ENCODE peak calls at places on chromosomes 6 and 20, in nine cellular contexts. S is HepG2, H is endothelial cell of umbilical vein, Z is suprapubic skin, G is prostate gland, M is stomach, E is K562, N is upper lobe of left lung, Q is Panc1. O is an unnamed sample.

GRCh38 chr20:43541214-43541613 is 17.6 kb upstream of the SGK2 start:
- DNase-seq in S (no peak), H (no peak), Z (no peak), G (no peak), M (no peak), E (no peak), N (no peak), Q (peak), O (no peak)

GRCh38 chr6:106444777-106445507 is 84.4 kb downstream of the CRYBG1 start:
- DNase-seq in S (peak), H (peak), Z (no peak), G (peak), M (no peak), E (peak), N (no peak), Q (peak), O (no peak)

GRCh38 chr6:76885861-76886301 is 577.4 kb downstream of the HTR1B start:
- DNase-seq in S (no peak), H (no peak), Z (no peak), G (no peak), M (no peak), E (no peak), N (no peak), Q (no peak), O (no peak)

GRCh38 chr6:17511084-17511483 is 89.0 kb upstream of the FAM8A1 start:
- DNase-seq in S (no peak), H (no peak), Z (no peak), G (no peak), M (no peak), E (peak), N (no peak), Q (no peak), O (no peak)

GRCh38 chr20:10806539-10806938 is 132.7 kb upstream of the JAG1 start:
- DNase-seq in S (no peak), H (no peak), Z (no peak), G (no peak), M (no peak), E (no peak), N (no peak), Q (no peak), O (no peak)

GRCh38 chr6:3940703-3941102 is 91.5 kb downstream of the FAM50B start:
- DNase-seq in S (no peak), H (no peak), Z (no peak), G (no peak), M (no peak), E (no peak), N (no peak), Q (no peak), O (no peak)

GRCh38 chr20:45497971-45498494 is 17.4 kb downstream of the SPINT3 start:
- DNase-seq in S (no peak), H (no peak), Z (no peak), G (no peak), M (no peak), E (no peak), N (no peak), Q (no peak), O (no peak)

GRCh38 chr6:107320126-107320525 is 139.2 kb downstream of the PDSS2 start:
- DNase-seq in S (no peak), H (peak), Z (no peak), G (no peak), M (no peak), E (no peak), N (no peak), Q (no peak), O (no peak)

GRCh38 chr20:44228465-44229258 is 18.1 kb upstream of the OSER1 start:
- DNase-seq in S (peak), H (no peak), Z (no peak), G (no peak), M (no peak), E (no peak), N (no peak), Q (no peak), O (no peak)

GRCh38 chr6:16338577-16339262 is 100.3 kb downstream of the GMPR start:
- DNase-seq in S (no peak), H (peak), Z (peak), G (peak), M (peak), E (no peak), N (no peak), Q (peak), O (peak)

GRCh38 chr6:149331871-149332270 is 14.4 kb downstream of the TAB2 start:
- DNase-seq in S (no peak), H (no peak), Z (no peak), G (no peak), M (no peak), E (no peak), N (no peak), Q (no peak), O (no peak)
- H3K4me3 ChIP-seq in S (no peak), H (no peak), Z (no peak), G (no peak), M (no peak), E (no peak), N (no peak), Q (no peak), O (no peak)

GRCh38 chr20:22909436-22909835 is 125.7 kb upstream of the SSTR4 start:
- DNase-seq in S (no peak), H (no peak), Z (no peak), G (no peak), M (no peak), E (peak), N (no peak), Q (no peak), O (no peak)
- TF ChIP-seq POLR2AphosphoS5 in S (no peak), H (no peak), Z (no peak), G (no peak), M (no peak), E (no peak), N (no peak), Q (no peak), O (no peak)

GRCh38 chr6:36118550-36119107 is 11.7 kb upstream of the MAPK13 start:
- DNase-seq in S (peak), H (no peak), Z (no peak), G (no peak), M (peak), E (peak), N (peak), Q (no peak), O (peak)
- H3K27ac ChIP-seq in S (no peak), H (no peak), Z (no peak), G (no peak), M (peak), E (peak), N (peak), Q (no peak), O (no peak)

GRCh38 chr20:47727909-47728361 is 57.3 kb downstream of the SULF2 start:
- DNase-seq in S (no peak), H (no peak), Z (no peak), G (no peak), M (no peak), E (no peak), N (no peak), Q (no peak), O (no peak)
- H3K4me3 ChIP-seq in S (no peak), H (no peak), Z (no peak), G (no peak), M (peak), E (no peak), N (no peak), Q (no peak), O (no peak)

GRCh38 chr20:33878583-33878982 is 67.4 kb downstream of the CHMP4B start:
- DNase-seq in S (no peak), H (no peak), Z (no peak), G (no peak), M (no peak), E (no peak), N (no peak), Q (no peak), O (no peak)

GRCh38 chr20:33882481-33882880 is 71.3 kb downstream of the CHMP4B start:
- DNase-seq in S (no peak), H (no peak), Z (no peak), G (no peak), M (no peak), E (no peak), N (no peak), Q (no peak), O (no peak)

GRCh38 chr20:33882018-33882417 is 70.9 kb downstream of the CHMP4B start:
- DNase-seq in S (no peak), H (no peak), Z (no peak), G (no peak), M (no peak), E (no peak), N (no peak), Q (no peak), O (no peak)

GRCh38 chr20:33883164-33883563 is 72.0 kb downstream of the CHMP4B start:
- DNase-seq in S (no peak), H (no peak), Z (no peak), G (no peak), M (no peak), E (no peak), N (no peak), Q (no peak), O (peak)

GRCh38 chr20:33880396-33880795 is 69.2 kb downstream of the CHMP4B start:
- DNase-seq in S (no peak), H (no peak), Z (no peak), G (no peak), M (no peak), E (no peak), N (no peak), Q (no peak), O (no peak)
- TF ChIP-seq POLR2AphosphoS5 in S (no peak), H (no peak), Z (no peak), G (no peak), M (no peak), E (no peak), N (no peak), Q (no peak), O (no peak)

GRCh38 chr6:32244946-32245398 is 21.1 kb upstream of the NOTCH4 start:
- DNase-seq in S (peak), H (peak), Z (peak), G (peak), M (peak), E (peak), N (peak), Q (no peak), O (peak)
- H3K27ac ChIP-seq in S (no peak), H (no peak), Z (peak), G (peak), M (peak), E (no peak), N (peak), Q (no peak), O (peak)

O was measured in transverse colon.